ENCODE peak calls at places on chromosomes 2 and 18, in five cellular contexts. W is HL-60, N is upper lobe of right lung, U is fibroblast of lung, R is A549. G is an unnamed sample.

GRCh38 chr2:58923869-58924268 is 682.7 kb upstream of the FANCL start:
- DNase-seq in N (no peak), W (no peak), R (peak), U (peak), G (no peak)

GRCh38 chr2:174009488-174010223 is 44.5 kb upstream of the SP3 start:
- DNase-seq in U (peak), W (no peak), R (no peak), N (no peak), G (no peak)

GRCh38 chr2:43412121-43412753 is 183.6 kb downstream of the THADA start:
- DNase-seq in W (no peak), R (no peak), N (no peak), U (peak), G (no peak)

GRCh38 chr2:178279142-178279541 is 84.8 kb downstream of the OSBPL6 start:
- DNase-seq in N (no peak), R (peak), W (no peak), U (peak), G (no peak)

GRCh38 chr2:44120428-44120827 is 48.2 kb upstream of the PPM1B start:
- DNase-seq in R (no peak), W (peak), N (no peak), U (peak), G (no peak)

GRCh38 chr18:49920731-49921130 is 107.4 kb upstream of the ACAA2 start:
- DNase-seq in W (no peak), R (no peak), U (peak), N (no peak), G (no peak)

GRCh38 chr18:24427484-24427883 is 1.0 kb downstream of the IMPACT start:
- DNase-seq in U (peak), N (no peak), R (peak), W (peak), G (no peak)

GRCh38 chr2:43127941-43128561 is 98.4 kb downstream of the ZFP36L2 start:
- DNase-seq in U (no peak), R (no peak), N (peak), W (peak), G (no peak)

GRCh38 chr2:215419113-215419512 is 16.8 kb downstream of the FN1 start:
- DNase-seq in R (peak), W (no peak), U (no peak), N (no peak), G (no peak)

GRCh38 chr2:83817511-83817910 is 641.6 kb downstream of the SUCLG1 start:
- DNase-seq in R (peak), U (no peak), N (no peak), W (peak), G (no peak)

GRCh38 chr18:9380571-9381390 is 46.2 kb downstream of the TWSG1 start:
- DNase-seq in R (no peak), N (no peak), U (peak), W (no peak), G (no peak)

GRCh38 chr18:75207298-75208054 is 1.5 kb downstream of the PTGR3 start:
- DNase-seq in R (no peak), W (peak), N (no peak), U (peak), G (no peak)

GRCh38 chr2:71361631-71362030 is 30.0 kb downstream of the ZNF638 start:
- DNase-seq in U (no peak), R (no peak), N (no peak), W (no peak), G (no peak)

GRCh38 chr2:160646684-160647444 is 153.3 kb upstream of the RBMS1 start:
- DNase-seq in W (no peak), R (no peak), U (no peak), N (no peak), G (no peak)

GRCh38 chr2:185012643-185013042 is 414.3 kb downstream of the ZNF804A start:
- DNase-seq in N (no peak), U (peak), W (no peak), R (peak), G (no peak)

GRCh38 chr2:216787851-216788250 is 72.0 kb downstream of the TNP1 start:
- DNase-seq in R (no peak), U (no peak), W (no peak), N (no peak), G (no peak)

GRCh38 chr2:14543284-14543683 is 89.2 kb upstream of the LRATD1 start:
- DNase-seq in N (no peak), U (no peak), R (no peak), W (no peak), G (no peak)

GRCh38 chr2:173802518-173802917 is 162.7 kb downstream of the SP3 start:
- DNase-seq in N (no peak), U (no peak), W (no peak), R (no peak), G (no peak)

GRCh38 chr2:48715956-48716355 is 39.6 kb downstream of the LHCGR start:
- DNase-seq in U (peak), N (no peak), W (no peak), R (no peak), G (no peak)

GRCh38 chr2:147623328-147623727 is 221.5 kb upstream of the ACVR2A start:
- DNase-seq in R (no peak), W (no peak), U (peak), N (no peak), G (no peak)

GRCh38 chr2:74081030-74081429 is 66.7 kb downstream of the BOLA3 start:
- DNase-seq in R (no peak), W (no peak), N (no peak), U (no peak), G (no peak)

GRCh38 chr2:181111059-181111458 is 130.7 kb downstream of the UBE2E3 start:
- DNase-seq in W (no peak), R (no peak), U (no peak), N (no peak), G (no peak)

GRCh38 chr18:67199993-67200617 is 316.4 kb downstream of the DSEL start:
- DNase-seq in R (peak), N (no peak), W (no peak), U (peak), G (no peak)

GRCh38 chr2:32735370-32735769 is 107.5 kb downstream of the TTC27 start:
- DNase-seq in R (no peak), U (peak), W (no peak), N (no peak), G (no peak)

GRCh38 chr18:23238152-23238531 is 102.9 kb downstream of the CABLES1 start:
- DNase-seq in W (no peak), R (no peak), U (peak), N (no peak), G (no peak)

GRCh38 chr2:13581471-13581870 is 864.7 kb downstream of the TRIB2 start:
- DNase-seq in R (no peak), N (no peak), W (no peak), U (no peak), G (no peak)

GRCh38 chr2:189153608-189154007 is 26.0 kb downstream of the COL5A2 start:
- DNase-seq in N (no peak), R (no peak), U (peak), W (no peak), G (no peak)

GRCh38 chr2:230706053-230706498 is 6.6 kb upstream of the CAB39 start:
- DNase-seq in N (no peak), W (no peak), R (peak), U (no peak), G (no peak)

GRCh38 chr2:55120634-55121359 is 70.5 kb upstream of the RTN4 start:
- DNase-seq in U (peak), N (peak), W (peak), R (no peak), G (no peak)

GRCh38 chr2:55116598-55116964 is 66.3 kb upstream of the RTN4 start:
- DNase-seq in N (no peak), W (no peak), R (no peak), U (no peak), G (no peak)

GRCh38 chr2:55118643-55119065 is 68.4 kb upstream of the RTN4 start:
- DNase-seq in R (no peak), W (no peak), N (no peak), U (no peak), G (no peak)

GRCh38 chr2:55116966-55117365 is 66.7 kb upstream of the RTN4 start:
- DNase-seq in N (no peak), R (no peak), W (no peak), U (no peak), G (no peak)

GRCh38 chr2:55119711-55120487 is 69.6 kb upstream of the RTN4 start:
- DNase-seq in U (no peak), R (no peak), W (no peak), N (no peak), G (peak)
- H3K27ac ChIP-seq in U (peak), R (no peak), W (peak), N (peak), G (peak)

DNA sequence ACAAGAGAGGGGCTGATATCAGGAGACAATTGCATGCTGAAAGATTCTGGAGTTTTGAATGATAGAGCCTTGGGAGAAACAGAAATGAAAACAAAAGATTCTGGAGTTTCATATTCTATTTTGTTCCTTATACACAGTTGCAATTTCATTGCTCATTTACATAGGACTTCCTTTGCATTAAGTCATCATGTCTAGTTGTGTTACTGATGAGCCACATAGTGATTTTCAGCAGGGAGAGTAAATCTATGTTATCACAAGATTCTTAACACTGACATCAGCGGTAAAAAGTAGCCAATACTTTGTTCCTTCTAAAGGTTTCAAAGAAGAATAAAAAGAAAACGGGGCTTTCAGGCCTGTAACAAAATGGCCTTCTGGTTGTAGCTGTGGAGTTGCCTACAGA is 7.1 kb downstream of the ADAM17 start:
- DNase-seq in R (no peak), N (no peak), U (peak), W (no peak), G (no peak)
- H3K27ac ChIP-seq in R (no peak), N (no peak), U (no peak), W (no peak), G (no peak)

GRCh38 chr2:177275671-177276070 is 11.1 kb upstream of the NFE2L2 start:
- DNase-seq in U (peak), N (no peak), W (no peak), R (peak), G (no peak)

GRCh38 chr2:177271981-177272666 is 7.6 kb upstream of the NFE2L2 start:
- DNase-seq in U (no peak), W (no peak), R (no peak), N (no peak), G (no peak)

GRCh38 chr2:177272765-177273164 is 8.2 kb upstream of the NFE2L2 start:
- DNase-seq in W (no peak), N (no peak), U (no peak), R (no peak), G (no peak)

GRCh38 chr2:177273456-177273855 is 8.9 kb upstream of the NFE2L2 start:
- DNase-seq in U (peak), R (peak), N (no peak), W (no peak), G (no peak)

DNA sequence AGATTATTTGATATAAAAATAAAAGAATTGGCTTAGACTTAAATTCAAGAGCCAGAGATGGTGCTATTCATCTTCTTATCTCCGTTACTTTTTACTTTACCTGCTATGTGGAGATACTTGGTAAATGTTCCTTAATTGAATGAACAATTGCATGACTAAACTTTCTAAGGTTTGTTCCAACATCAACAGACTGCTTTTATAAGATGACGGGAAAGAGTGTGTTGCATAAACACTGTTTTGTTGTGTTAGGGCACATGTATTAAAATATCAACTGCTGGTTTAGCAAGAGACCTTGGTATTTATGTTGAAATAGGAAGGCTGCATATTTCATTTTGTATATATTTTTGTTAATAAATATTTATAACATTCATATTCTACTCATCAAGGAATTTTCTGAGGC is 10.5 kb upstream of the NFE2L2 start:
- DNase-seq in U (peak), R (peak), W (no peak), N (no peak), G (no peak)
- H3K27ac ChIP-seq in U (no peak), R (peak), W (no peak), N (no peak), G (no peak)

GRCh38 chr2:23220687-23221086 is 164.3 kb upstream of the KLHL29 start:
- DNase-seq in N (no peak), R (no peak), U (no peak), W (no peak), G (no peak)
- H3K27ac ChIP-seq in N (no peak), R (no peak), U (no peak), W (no peak), G (no peak)

DNA sequence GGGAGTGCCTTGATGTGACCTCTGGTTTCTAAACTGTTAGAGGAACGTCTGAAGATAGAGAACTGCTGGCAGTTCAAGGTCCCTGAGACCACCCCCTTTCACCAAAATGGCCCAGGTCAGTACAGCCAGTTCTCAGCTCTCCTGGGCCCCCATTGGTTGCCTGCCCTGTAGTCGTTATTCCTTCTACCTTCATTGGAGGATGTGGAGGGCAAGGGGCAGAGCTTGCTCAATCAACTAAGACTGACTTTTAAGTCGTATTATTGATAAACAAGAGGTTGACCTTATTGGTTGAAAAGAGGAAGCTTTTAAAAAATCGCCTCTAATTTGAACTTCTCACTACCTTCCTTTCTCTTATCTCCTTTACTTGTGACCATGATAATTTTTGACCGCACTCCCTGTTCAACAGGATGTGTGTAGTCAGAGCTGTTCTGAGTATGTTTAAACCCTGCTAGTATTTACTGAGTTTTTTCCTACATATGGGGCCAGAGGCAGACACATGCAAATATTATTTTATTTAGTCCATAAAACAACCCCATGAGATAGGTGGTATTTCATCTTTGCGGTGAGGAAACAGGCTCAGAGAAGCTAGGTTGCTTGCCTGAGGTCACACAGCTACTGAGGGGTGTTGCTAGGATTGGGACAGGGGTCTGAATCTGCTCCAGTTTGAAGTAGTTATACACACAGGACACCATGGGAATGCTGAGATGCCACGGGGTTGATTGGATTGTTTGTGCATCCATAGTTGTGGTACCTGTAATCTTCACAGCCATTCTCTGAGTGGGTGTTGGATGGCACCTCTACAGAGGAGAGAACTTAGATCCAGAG is 65.9 kb downstream of the TMEM247 start:
- DNase-seq in N (no peak), W (no peak), R (no peak), U (no peak), G (no peak)
- H3K27ac ChIP-seq in N (peak), W (peak), R (no peak), U (peak), G (no peak)

G was measured in substantia nigra.